ENCODE peak calls at places on chromosomes 13 and 19, in six cellular contexts. R is K562, J is H1, V is GM12878, I is GM12891, E is HepG2. U is an unnamed sample.

GRCh38 chr19:1566392-1567115 is 1.6 kb downstream of the MEX3D start:
- DNase-seq in R (no peak), J (peak), V (no peak), I (no peak), E (peak), U (no peak)

GRCh38 chr13:37085656-37086055 is 19.8 kb downstream of the CSNK1A1L start:
- DNase-seq in R (no peak), J (no peak), V (no peak), I (no peak), E (no peak), U (no peak)

GRCh38 chr19:3369337-3370213 is 3.2 kb downstream of the NFIC start:
- DNase-seq in R (peak), J (no peak), V (no peak), I (no peak), E (no peak), U (peak)

GRCh38 chr13:113333076-113333475 is 30.9 kb downstream of the GRTP1 start:
- DNase-seq in R (no peak), J (no peak), V (no peak), I (no peak), E (no peak), U (no peak)

GRCh38 chr19:53868091-53868891 is 608 bp downstream of the MYADM start:
- DNase-seq in R (peak), J (peak), V (no peak), I (peak), E (peak), U (no peak)

GRCh38 chr13:30373727-30374126 is 48.6 kb upstream of the UBE2L5 start:
- DNase-seq in R (peak), J (no peak), V (peak), I (no peak), E (no peak), U (no peak)

GRCh38 chr19:20662421-20663105 is 1.2 kb upstream of the ZNF626 start:
- DNase-seq in R (no peak), J (no peak), V (no peak), I (no peak), E (no peak), U (no peak)

GRCh38 chr19:9768175-9769112 is at the start of gene ZNF846:
- DNase-seq in R (peak), J (peak), V (peak), I (peak), E (peak), U (peak)

GRCh38 chr13:113749956-113750355 is 9.1 kb upstream of the TMEM255B start:
- DNase-seq in R (no peak), J (no peak), V (no peak), I (no peak), E (no peak), U (no peak)

GRCh38 chr13:104823709-104824108 is 1711.8 kb downstream of the EFNB2 start:
- DNase-seq in R (no peak), J (no peak), V (no peak), I (no peak), E (no peak), U (no peak)

GRCh38 chr13:50914848-50915247 is 5.3 kb downstream of the RNASEH2B start:
- DNase-seq in R (no peak), J (no peak), V (no peak), I (no peak), E (no peak), U (no peak)

GRCh38 chr19:40444181-40445005 is at the start of gene SERTAD3:
- DNase-seq in R (peak), J (peak), V (peak), I (peak), E (peak), U (peak)

GRCh38 chr19:39474139-39474620 is 6.5 kb upstream of the TIMM50 start:
- DNase-seq in R (peak), J (peak), V (no peak), I (peak), E (peak), U (peak)

GRCh38 chr19:34254552-34255432 is at the start of gene GARRE1:
- DNase-seq in R (peak), J (peak), V (no peak), I (no peak), E (no peak), U (peak)

GRCh38 chr19:41995959-41996797 is 2.1 kb upstream of the ATP1A3 start:
- DNase-seq in R (peak), J (peak), V (no peak), I (no peak), E (no peak), U (no peak)

GRCh38 chr19:10683582-10683981 is 17.7 kb upstream of the QTRT1 start:
- DNase-seq in R (no peak), J (no peak), V (no peak), I (no peak), E (no peak), U (no peak)

GRCh38 chr13:22103628-22104027 is 432.8 kb downstream of the FGF9 start:
- DNase-seq in R (no peak), J (no peak), V (no peak), I (no peak), E (no peak), U (no peak)

GRCh38 chr13:25214371-25215252 is 42.5 kb upstream of the AMER2 start:
- DNase-seq in R (no peak), J (no peak), V (no peak), I (no peak), E (no peak), U (no peak)

GRCh38 chr13:103282571-103283450 is 216.6 kb upstream of the SLC10A2 start:
- DNase-seq in R (no peak), J (no peak), V (no peak), I (no peak), E (no peak), U (no peak)

GRCh38 chr19:39166571-39167391 is 30.0 kb upstream of the NCCRP1 start:
- DNase-seq in R (peak), J (no peak), V (no peak), I (no peak), E (peak), U (no peak)

GRCh38 chr19:47158879-47159509 is 28.4 kb downstream of the SAE1 start:
- DNase-seq in R (no peak), J (no peak), V (no peak), I (no peak), E (no peak), U (no peak)

GRCh38 chr19:662207-662961 is 630 bp downstream of the RNF126 start:
- DNase-seq in R (peak), J (no peak), V (no peak), I (no peak), E (peak), U (peak)

GRCh38 chr19:5090780-5091575 is 122.1 kb downstream of the KDM4B start:
- DNase-seq in R (peak), J (no peak), V (no peak), I (no peak), E (no peak), U (no peak)

GRCh38 chr13:110537116-110537515 is 24.4 kb downstream of the RAB20 start:
- DNase-seq in R (no peak), J (no peak), V (no peak), I (no peak), E (no peak), U (no peak)

GRCh38 chr19:21655540-21656126 is 111.7 kb downstream of the ZNF100 start:
- DNase-seq in R (no peak), J (no peak), V (no peak), I (no peak), E (no peak), U (no peak)

GRCh38 chr13:108495686-108496363 is 133.6 kb upstream of the MYO16 start:
- DNase-seq in R (peak), J (peak), V (no peak), I (peak), E (no peak), U (no peak)

GRCh38 chr19:6516018-6516658 is 14.0 kb upstream of the TUBB4A start:
- DNase-seq in R (peak), J (peak), V (peak), I (peak), E (peak), U (peak)
- TF ChIP-seq TAF1 in R (no peak), J (no peak), V (no peak), I (no peak), E (no peak), U (peak)

GRCh38 chr13:98827449-98827848 is 75.0 kb upstream of the SLC15A1 start:
- DNase-seq in R (no peak), J (peak), V (no peak), I (no peak), E (no peak), U (no peak)
- TF ChIP-seq POLR2A in R (no peak), J (no peak), V (no peak), I (no peak), E (no peak), U (no peak)

GRCh38 chr13:98216135-98216565 is 39.1 kb upstream of the RNF113B start:
- DNase-seq in R (no peak), J (no peak), V (no peak), I (no peak), E (no peak), U (no peak)

GRCh38 chr13:98215508-98215907 is 38.4 kb upstream of the RNF113B start:
- DNase-seq in R (no peak), J (no peak), V (no peak), I (no peak), E (no peak), U (no peak)

GRCh38 chr13:98214008-98214643 is 37.1 kb upstream of the RNF113B start:
- DNase-seq in R (no peak), J (no peak), V (no peak), I (no peak), E (no peak), U (no peak)

GRCh38 chr13:98216711-98217110 is 39.6 kb upstream of the RNF113B start:
- DNase-seq in R (no peak), J (no peak), V (peak), I (no peak), E (no peak), U (no peak)

GRCh38 chr13:98214707-98215106 is 37.6 kb upstream of the RNF113B start:
- DNase-seq in R (no peak), J (no peak), V (no peak), I (no peak), E (no peak), U (no peak)
- TF ChIP-seq POLR2AphosphoS5 in R (no peak), J (no peak), V (no peak), I (no peak), E (no peak), U (no peak)

GRCh38 chr13:95902736-95903135 is 150.5 kb downstream of the UGGT2 start:
- DNase-seq in R (no peak), J (no peak), V (no peak), I (no peak), E (no peak), U (no peak)

GRCh38 chr13:95906999-95907398 is 146.2 kb downstream of the UGGT2 start:
- DNase-seq in R (no peak), J (no peak), V (no peak), I (no peak), E (no peak), U (no peak)
- TF ChIP-seq TAF1 in R (no peak), J (no peak), V (no peak), I (no peak), E (no peak), U (no peak)

GRCh38 chr19:49677232-49677881 is at the start of gene PRMT1:
- DNase-seq in R (peak), J (peak), V (no peak), I (no peak), E (peak), U (no peak)
- TF ChIP-seq POLR2A in R (peak), J (peak), V (peak), I (peak), E (peak), U (peak)

DNA sequence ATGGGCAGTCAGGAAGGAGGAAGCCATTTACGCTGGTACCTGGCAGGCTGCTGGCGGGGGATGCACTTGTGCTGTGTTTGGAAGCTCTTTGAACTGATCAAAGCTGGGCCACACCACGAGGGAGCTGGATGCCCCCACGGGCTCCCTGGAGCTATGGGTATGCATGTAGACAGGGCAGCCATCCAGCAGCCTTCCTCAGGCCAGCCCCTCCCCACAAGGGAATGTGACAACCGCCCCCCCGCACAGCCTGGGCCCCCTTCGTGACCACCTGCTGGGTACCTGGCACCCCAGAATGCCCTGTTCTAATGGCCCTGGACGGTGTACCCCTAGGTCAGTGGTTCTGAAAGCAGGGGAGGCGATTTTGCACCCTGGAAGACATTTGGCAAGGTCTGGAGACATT is 42.5 kb upstream of the C19orf12 start:
- DNase-seq in R (no peak), J (no peak), V (no peak), I (no peak), E (no peak), U (no peak)
- TF ChIP-seq POLR2AphosphoS5 in R (no peak), J (no peak), V (no peak), I (no peak), E (no peak), U (no peak)

GRCh38 chr13:44231786-44232516 is 141.7 kb upstream of the SERP2 start:
- DNase-seq in R (no peak), J (peak), V (no peak), I (no peak), E (peak), U (no peak)
- TF ChIP-seq TAF1 in R (no peak), J (peak), V (no peak), I (no peak), E (no peak), U (no peak)

GRCh38 chr19:18396471-18397241 is 766 bp downstream of the LRRC25 start:
- DNase-seq in R (no peak), J (no peak), V (no peak), I (no peak), E (no peak), U (no peak)

GRCh38 chr19:18399008-18399407 is 1.6 kb upstream of the LRRC25 start:
- DNase-seq in R (no peak), J (no peak), V (no peak), I (no peak), E (no peak), U (no peak)

GRCh38 chr19:18401580-18402112 is 4.2 kb upstream of the LRRC25 start:
- DNase-seq in R (peak), J (no peak), V (no peak), I (no peak), E (peak), U (no peak)

GRCh38 chr19:18393836-18394235 is 3.6 kb downstream of the LRRC25 start:
- DNase-seq in R (no peak), J (no peak), V (no peak), I (no peak), E (no peak), U (no peak)

GRCh38 chr19:18397242-18398202 is at the start of gene LRRC25:
- DNase-seq in R (peak), J (peak), V (no peak), I (no peak), E (no peak), U (no peak)
- TF ChIP-seq POLR2A in R (no peak), J (no peak), V (peak), I (no peak), E (no peak), U (peak)

GRCh38 chr19:18629166-18630088 is 7.4 kb upstream of the KLHL26 start:
- DNase-seq in R (no peak), J (no peak), V (no peak), I (no peak), E (no peak), U (no peak)
- TF ChIP-seq POLR2AphosphoS5 in R (no peak), J (no peak), V (no peak), I (no peak), E (no peak), U (no peak)

U was measured in GM12892.